ENCODE peak calls at places on chromosomes 7 and 10, in five cellular contexts. D, F, W, Z and E are unnamed samples.

GRCh38 chr7:84532196-84532595 is 337.6 kb upstream of the SEMA3A start:
- DNase-seq in D (no peak), F (no peak), W (no peak), Z (no peak), E (no peak)

GRCh38 chr10:11011966-11012365 is 5.7 kb upstream of the CELF2 start:
- DNase-seq in F (no peak), D (no peak), W (no peak), Z (no peak), E (no peak)

GRCh38 chr7:133217805-133218204 is 35.1 kb upstream of the EXOC4 start:
- DNase-seq in W (no peak), D (no peak), Z (no peak), F (no peak), E (no peak)

GRCh38 chr10:90051474-90051873 is 350.1 kb downstream of the KIF20B start:
- DNase-seq in F (no peak), W (no peak), D (no peak), Z (no peak), E (no peak)

GRCh38 chr7:107090452-107090851 is 45.9 kb downstream of the PRKAR2B start:
- DNase-seq in W (no peak), F (peak), D (no peak), Z (no peak), E (no peak)

GRCh38 chr10:26555719-26556368 is 117.7 kb downstream of the APBB1IP start:
- DNase-seq in F (no peak), D (no peak), Z (no peak), W (no peak), E (no peak)

GRCh38 chr10:31083765-31084184 is 52.1 kb upstream of the ZNF438 start:
- DNase-seq in D (peak), F (peak), W (no peak), Z (peak), E (no peak)

GRCh38 chr10:12081879-12082560 is 13.3 kb downstream of the DHTKD1 start:
- DNase-seq in Z (no peak), F (no peak), W (no peak), D (no peak), E (no peak)

GRCh38 chr7:98254951-98255610 is 3.0 kb upstream of the TECPR1 start:
- DNase-seq in F (peak), Z (no peak), D (no peak), W (no peak), E (no peak)

GRCh38 chr7:101066141-101066857 is 19.0 kb upstream of the TRIM56 start:
- DNase-seq in W (no peak), D (no peak), F (no peak), Z (no peak), E (no peak)

GRCh38 chr7:20417675-20418382 is 87.1 kb downstream of the ITGB8 start:
- DNase-seq in F (no peak), W (no peak), D (no peak), Z (no peak), E (no peak)

GRCh38 chr7:120740348-120740747 is 117.6 kb downstream of the TSPAN12 start:
- DNase-seq in W (no peak), D (no peak), F (peak), Z (no peak), E (no peak)

GRCh38 chr7:95004618-95005282 is 97.4 kb downstream of the PPP1R9A start:
- DNase-seq in D (no peak), Z (peak), F (no peak), W (no peak), E (no peak)

GRCh38 chr7:139041378-139042053 is 5.7 kb upstream of the ZC3HAV1L start:
- DNase-seq in F (peak), D (no peak), Z (no peak), W (no peak), E (no peak)

GRCh38 chr10:50554381-50554994 is 69.3 kb downstream of the SGMS1 start:
- DNase-seq in F (peak), Z (no peak), W (no peak), D (no peak), E (no peak)

GRCh38 chr7:84452618-84453017 is 258.0 kb upstream of the SEMA3A start:
- DNase-seq in F (no peak), W (no peak), D (no peak), Z (no peak), E (no peak)

GRCh38 chr7:110090113-110090820 is 1000.7 kb upstream of the LRRN3 start:
- DNase-seq in D (no peak), Z (no peak), F (peak), W (no peak), E (no peak)

GRCh38 chr10:48536916-48537890 is 67.7 kb downstream of the ARHGAP22 start:
- DNase-seq in F (no peak), W (no peak), D (peak), Z (no peak), E (no peak)

GRCh38 chr7:41437257-41438196 is 265.4 kb downstream of the INHBA start:
- DNase-seq in F (no peak), W (no peak), Z (no peak), D (no peak), E (no peak)

GRCh38 chr10:11242443-11243386 is 225.0 kb downstream of the CELF2 start:
- DNase-seq in F (no peak), D (no peak), Z (no peak), W (no peak), E (no peak)

GRCh38 chr10:132226586-132227405 is 40.0 kb downstream of the DPYSL4 start:
- DNase-seq in Z (no peak), F (no peak), D (no peak), W (no peak), E (no peak)

GRCh38 chr7:92255308-92255707 is 9.5 kb downstream of the ANKIB1 start:
- DNase-seq in F (peak), W (no peak), Z (no peak), D (no peak), E (no peak)

GRCh38 chr7:151453326-151453791 is 13.4 kb upstream of the CRYGN start:
- DNase-seq in W (no peak), D (no peak), F (no peak), Z (no peak), E (no peak)

GRCh38 chr10:113227045-113227444 is 277.0 kb downstream of the TCF7L2 start:
- DNase-seq in F (no peak), Z (no peak), W (no peak), D (peak), E (no peak)

GRCh38 chr10:102555781-102556328 is 52.1 kb downstream of the SUFU start:
- DNase-seq in F (no peak), Z (no peak), D (no peak), W (no peak), E (no peak)

GRCh38 chr10:24207781-24208611 is 942 bp upstream of the KIAA1217 start:
- DNase-seq in D (no peak), Z (no peak), F (no peak), W (no peak), E (no peak)

GRCh38 chr10:3764626-3765375 is 20.2 kb downstream of the KLF6 start:
- DNase-seq in W (no peak), D (no peak), F (peak), Z (no peak), E (no peak)

GRCh38 chr10:77432398-77432797 is 205.2 kb downstream of the KCNMA1 start:
- DNase-seq in Z (no peak), W (no peak), D (no peak), F (no peak), E (no peak)

GRCh38 chr7:25134360-25135010 is 9.4 kb upstream of the CYCS start:
- DNase-seq in F (no peak), Z (no peak), W (no peak), D (no peak), E (no peak)

GRCh38 chr7:79050592-79050991 is 402.9 kb downstream of the MAGI2 start:
- DNase-seq in W (no peak), D (no peak), Z (no peak), F (no peak), E (no peak)

GRCh38 chr7:17422966-17423365 is 124.5 kb downstream of the AHR start:
- DNase-seq in D (no peak), W (no peak), Z (no peak), F (no peak), E (no peak)

GRCh38 chr10:45235823-45236222 is 79.6 kb downstream of the OR13A1 start:
- DNase-seq in D (no peak), W (no peak), F (no peak), Z (no peak), E (no peak)

GRCh38 chr10:132860527-132860926 is 74.6 kb upstream of the NKX6-2 start:
- DNase-seq in D (peak), F (no peak), W (no peak), Z (no peak), E (no peak)

GRCh38 chr7:3092468-3092867 is 48.8 kb upstream of the CARD11 start:
- DNase-seq in D (no peak), F (no peak), W (peak), Z (no peak), E (peak)

GRCh38 chr10:109996766-109997171 is 11.0 kb upstream of the ADD3 start:
- DNase-seq in W (no peak), F (no peak), D (no peak), Z (no peak), E (no peak)

GRCh38 chr10:109995178-109995577 is 12.6 kb upstream of the ADD3 start:
- DNase-seq in Z (no peak), D (no peak), F (no peak), W (no peak), E (no peak)

GRCh38 chr10:109997233-109997632 is 10.6 kb upstream of the ADD3 start:
- DNase-seq in W (no peak), D (no peak), Z (no peak), F (no peak), E (no peak)

GRCh38 chr10:109994711-109995110 is 13.1 kb upstream of the ADD3 start:
- DNase-seq in D (no peak), F (no peak), Z (no peak), W (no peak), E (no peak)

GRCh38 chr10:109996225-109996624 is 11.6 kb upstream of the ADD3 start:
- DNase-seq in W (no peak), D (no peak), Z (no peak), F (peak), E (no peak)
- TF ChIP-seq POLR2AphosphoS5 in W (no peak), D (no peak), Z (no peak), F (no peak), E (no peak)

GRCh38 chr10:114925675-114926204 is 12.3 kb upstream of the TRUB1 start:
- DNase-seq in W (peak), D (no peak), Z (no peak), F (peak), E (no peak)
- TF ChIP-seq TAF1 in W (no peak), D (no peak), Z (no peak), F (no peak), E (no peak)

DNA sequence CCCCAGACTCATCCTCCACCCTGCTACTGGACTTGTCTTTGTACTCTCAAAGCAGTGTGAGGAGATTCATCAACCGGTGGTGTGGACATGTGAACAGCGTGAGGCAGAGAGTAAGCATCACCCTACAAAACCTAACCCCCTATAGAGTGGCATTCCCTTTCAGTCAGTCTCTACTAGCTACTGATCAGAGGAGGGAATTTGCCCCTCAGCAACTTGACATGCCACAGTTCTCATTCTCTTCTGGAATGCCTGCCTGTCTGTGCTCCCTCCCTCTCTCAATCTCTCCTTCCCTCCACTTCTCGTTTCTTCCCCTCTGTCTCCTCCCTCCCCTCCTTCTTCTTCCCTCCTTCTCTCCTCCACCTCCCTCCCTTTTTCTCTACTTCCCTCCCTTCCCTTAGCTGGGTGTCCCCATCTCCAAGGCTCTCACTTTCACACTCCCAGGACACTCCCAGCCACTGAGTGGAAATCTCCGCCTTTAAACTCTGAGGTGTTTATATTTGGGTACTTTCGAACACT is 24.6 kb downstream of the H2AZ2 start:
- DNase-seq in D (no peak), W (no peak), F (no peak), Z (no peak), E (no peak)
- TF ChIP-seq POLR2AphosphoS5 in D (peak), W (no peak), F (no peak), Z (peak), E (no peak)

DNA sequence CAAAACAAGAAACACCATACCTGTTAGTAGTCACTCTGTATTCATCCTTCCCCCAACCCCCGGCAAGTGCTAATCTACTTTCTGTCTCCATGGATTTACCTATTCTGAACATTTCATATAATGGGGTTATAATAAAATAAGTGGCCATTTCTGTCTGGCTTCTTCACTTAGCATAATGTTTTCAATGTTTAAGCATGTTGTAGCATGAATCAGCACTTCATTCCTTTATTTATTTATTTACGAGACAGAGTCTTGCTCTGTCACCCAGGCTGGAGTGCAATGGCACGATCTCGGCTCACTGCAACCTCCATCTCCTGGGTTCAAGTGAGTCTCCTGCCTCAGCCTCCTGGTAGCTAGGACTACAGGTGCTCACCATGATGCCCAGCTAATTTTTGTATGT is 69.2 kb downstream of the HIP1 start:
- DNase-seq in W (no peak), Z (no peak), D (no peak), F (no peak), E (no peak)
- TF ChIP-seq TAF1 in W (no peak), Z (no peak), D (no peak), F (no peak), E (no peak)